ENCODE peak calls at places on chromosome 22, in five cellular contexts. A, S, H, D and Q are unnamed samples.

GRCh38 chr22:23501708-23502107 is 78.4 kb downstream of the IGLL1 start:
- DNase-seq in S (no peak), D (no peak), A (no peak), H (no peak), Q (no peak)

GRCh38 chr22:43270314-43270908 is 72.8 kb downstream of the SCUBE1 start:
- DNase-seq in S (no peak), H (no peak), D (peak; percentile 44), A (peak; percentile 90), Q (peak; percentile 6)

GRCh38 chr22:40018051-40018450 is 23.3 kb downstream of the FAM83F start:
- DNase-seq in H (no peak), S (no peak), D (no peak), A (no peak), Q (no peak)

GRCh38 chr22:29700949-29701927 is 18.6 kb upstream of the CABP7 start:
- DNase-seq in H (peak; percentile 34), A (peak; percentile 70), S (no peak), D (peak; percentile 32), Q (peak; percentile 47)

GRCh38 chr22:31857247-31857646 is 87.1 kb upstream of the YWHAH start:
- DNase-seq in A (peak; percentile 96), D (no peak), H (no peak), S (peak; percentile 65), Q (no peak)

GRCh38 chr22:30610299-30610698 is 3.3 kb downstream of the TCN2 start:
- DNase-seq in S (no peak), A (no peak), H (no peak), D (no peak), Q (peak; percentile 28)

GRCh38 chr22:29369460-29369859 is 18.9 kb downstream of the AP1B1 start:
- DNase-seq in A (peak; percentile 89), D (peak; percentile 92), S (peak; percentile 46), H (peak; percentile 76), Q (peak; percentile 87)

GRCh38 chr22:42937164-42937854 is 77.6 kb downstream of the PACSIN2 start:
- DNase-seq in D (peak; percentile 94), A (peak; percentile 23), H (peak; percentile 87), S (no peak), Q (peak; percentile 51)

GRCh38 chr22:46625113-46625842 is 5.1 kb downstream of the GRAMD4 start:
- DNase-seq in D (no peak), A (no peak), H (no peak), S (no peak), Q (no peak)

GRCh38 chr22:48254311-48254873 is 1491.9 kb downstream of the TBC1D22A start:
- DNase-seq in H (no peak), D (no peak), S (no peak), A (no peak), Q (no peak)

GRCh38 chr22:50306753-50307749 is at the start of gene PLXNB2:
- DNase-seq in S (peak; percentile 82), D (peak; percentile 81), H (peak; percentile 80), A (peak; percentile 88), Q (peak; percentile 82)

GRCh38 chr22:49299821-49300231 is 527.8 kb downstream of the BRD1 start:
- DNase-seq in S (no peak), H (no peak), D (no peak), A (no peak), Q (no peak)

GRCh38 chr22:46564084-46564714 is 26.8 kb upstream of the CELSR1 start:
- DNase-seq in D (no peak), A (no peak), H (no peak), S (no peak), Q (no peak)

GRCh38 chr22:36950797-36951590 is 37.6 kb downstream of the CSF2RB start:
- DNase-seq in A (no peak), D (no peak), S (no peak), H (no peak), Q (no peak)

GRCh38 chr22:36659762-36660509 is 43.6 kb downstream of the CACNG2 start:
- DNase-seq in S (no peak), H (peak; percentile 88), D (peak; percentile 92), A (peak; percentile 48), Q (peak; percentile 47)

GRCh38 chr22:28411125-28411524 is 268.5 kb downstream of the TTC28 start:
- DNase-seq in S (no peak), H (no peak), A (no peak), D (no peak), Q (no peak)

GRCh38 chr22:47055461-47055860 is 293.0 kb downstream of the TBC1D22A start:
- DNase-seq in H (no peak), A (no peak), S (no peak), D (no peak), Q (no peak)

GRCh38 chr22:40243891-40244290 is 66.2 kb downstream of the TNRC6B start:
- DNase-seq in H (no peak), A (no peak), D (no peak), S (no peak), Q (no peak)

GRCh38 chr22:31954535-31955326 is 10.4 kb downstream of the YWHAH start:
- DNase-seq in S (no peak), H (no peak), D (no peak), A (no peak), Q (no peak)

GRCh38 chr22:36860017-36860416 is 789 bp upstream of the NCF4 start:
- DNase-seq in S (no peak), H (no peak), D (no peak), A (no peak), Q (no peak)

GRCh38 chr22:31083377-31083768 is 2.3 kb downstream of the SMTN start:
- DNase-seq in D (no peak), S (no peak), H (no peak), A (no peak), Q (no peak)

GRCh38 chr22:30868663-30869385 is 99.8 kb downstream of the MORC2 start:
- DNase-seq in D (no peak), S (no peak), A (no peak), H (peak; percentile 75), Q (no peak)

GRCh38 chr22:16958475-16958874 is 49.5 kb downstream of the GAB4 start:
- DNase-seq in S (no peak), A (no peak), H (no peak), D (no peak), Q (no peak)

GRCh38 chr22:43884600-43885318 is 7.1 kb downstream of the PNPLA5 start:
- DNase-seq in S (peak; percentile 54), D (peak; percentile 38), A (peak; percentile 73), H (peak; percentile 31), Q (no peak)

GRCh38 chr22:31883989-31884388 is 60.3 kb upstream of the YWHAH start:
- DNase-seq in H (no peak), A (no peak), S (no peak), D (no peak), Q (no peak)

GRCh38 chr22:37663521-37664140 is 5.1 kb downstream of the PDXP start:
- DNase-seq in S (no peak), A (no peak), H (peak; percentile 80), D (no peak), Q (peak; percentile 87)

GRCh38 chr22:49080631-49081030 is 747.0 kb downstream of the BRD1 start:
- DNase-seq in S (no peak), A (no peak), D (no peak), H (no peak), Q (no peak)

GRCh38 chr22:40024201-40025061 is 29.7 kb downstream of the FAM83F start:
- DNase-seq in H (peak; percentile 51), A (peak; percentile 76), D (peak; percentile 71), S (peak; percentile 67), Q (peak; percentile 17)

GRCh38 chr22:50209893-50210292 is 9.1 kb downstream of the SELENOO start:
- DNase-seq in D (peak; percentile 67), H (peak; percentile 57), A (peak; percentile 52), S (no peak), Q (peak; percentile 73)

GRCh38 chr22:22158207-22158816 is 86.3 kb upstream of the VPREB1 start:
- DNase-seq in D (no peak), A (no peak), S (no peak), H (no peak), Q (no peak)
- H3K27ac ChIP-seq in D (no peak overlapping the region), A (no peak overlapping the region), S (no peak overlapping the region), H (no peak overlapping the region), Q (no peak overlapping the region)

GRCh38 chr22:38874529-38875222 is 2.7 kb upstream of the CBX6 start:
- DNase-seq in H (no peak), A (no peak), S (no peak), D (no peak), Q (no peak)

GRCh38 chr22:38873469-38874411 is 1.7 kb upstream of the CBX6 start:
- DNase-seq in S (no peak), A (peak; percentile 27), H (no peak), D (no peak), Q (peak; percentile 51)

GRCh38 chr22:38872172-38872830 is at the start of gene CBX6:
- DNase-seq in H (peak; percentile 90), S (peak; percentile 95), D (peak; percentile 92), A (peak; percentile 96), Q (peak; percentile 91)

GRCh38 chr22:38871360-38872171 is 450 bp downstream of the CBX6 start:
- DNase-seq in A (peak; percentile 57), S (no peak), D (peak; percentile 52), H (no peak), Q (peak; percentile 43)

DNA sequence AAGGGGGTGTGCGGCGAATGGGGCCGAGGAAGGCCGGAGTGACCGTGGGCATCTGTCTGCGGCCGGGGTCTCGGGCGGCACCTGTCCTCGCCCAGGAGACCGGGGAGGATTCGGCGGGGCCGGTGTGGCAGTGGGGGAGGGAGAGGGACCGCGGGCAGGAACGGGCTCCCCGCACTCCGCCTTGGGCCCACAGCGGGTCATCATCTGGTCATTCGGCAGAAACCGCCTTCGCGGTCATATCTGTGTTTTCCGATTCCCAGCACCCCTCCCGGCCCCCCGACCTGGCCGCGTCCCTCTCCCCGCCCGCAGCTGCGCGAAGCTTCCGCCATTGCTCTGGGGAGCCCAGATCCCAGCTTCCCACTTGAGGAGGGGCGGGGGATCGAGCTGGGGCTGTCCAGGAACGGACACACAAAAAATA is 824 bp upstream of the CBX6 start:
- DNase-seq in D (peak; percentile 61), S (no peak), A (peak; percentile 51), H (peak; percentile 32), Q (no peak)
- H2BK120ac ChIP-seq in D (peak overlapping the region; percentile 90), S (peak overlapping the region; percentile 65), A (no peak overlapping the region), H (peak overlapping the region; percentile 93), Q (peak overlapping the region; percentile 91)

GRCh38 chr22:26549902-26550497 is 37.7 kb upstream of the TFIP11 start:
- DNase-seq in D (no peak), S (no peak), H (no peak), A (peak; percentile 40), Q (no peak)
- H3K27ac ChIP-seq in D (peak overlapping the region; percentile 10), S (no peak overlapping the region), H (peak overlapping the region; percentile 23), A (no peak overlapping the region), Q (peak overlapping the region; percentile 3)

GRCh38 chr22:19889951-19890350 is 35.3 kb upstream of the GNB1L start:
- DNase-seq in H (no peak), D (no peak), A (no peak), S (no peak), Q (no peak)
- H2BK120ac ChIP-seq in H (peak overlapping the region; percentile 65), D (no peak overlapping the region), A (no peak overlapping the region), S (no peak overlapping the region), Q (peak overlapping the region; percentile 81)

DNA sequence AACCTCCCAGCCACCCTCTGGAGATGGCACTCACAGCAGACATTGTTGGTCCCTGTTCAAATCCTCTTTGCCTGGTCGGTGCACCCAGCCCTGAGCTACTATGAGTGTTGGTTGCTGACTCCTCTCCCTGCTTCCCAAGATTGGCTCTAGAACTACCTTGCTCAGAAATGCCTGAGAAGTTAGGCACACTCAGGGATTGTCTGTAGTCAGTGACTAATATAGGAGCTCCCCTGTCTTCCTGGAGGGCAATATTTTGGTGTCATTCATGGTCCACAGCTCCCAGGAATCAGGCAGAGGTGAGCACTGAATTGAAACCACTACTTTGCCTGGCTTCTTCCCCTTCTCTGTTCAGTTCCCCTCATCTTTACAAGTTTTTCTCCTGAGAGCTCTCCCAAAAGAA is 325.9 kb downstream of the MIAT start:
- DNase-seq in D (no peak), S (no peak), A (no peak), H (no peak), Q (no peak)
- H3K27ac ChIP-seq in D (no peak overlapping the region), S (no peak overlapping the region), A (no peak overlapping the region), H (no peak overlapping the region), Q (no peak overlapping the region)